ENCODE peak calls at places on chromosomes 3 and 15, in nine cellular contexts. V, I, O, X, S, E, A, Q and Y are unnamed samples.
A peak's percentile ranks its signal among the peaks of the same experiment; 100 is the strongest.

GRCh38 chr3:73401058-73401457 is 223.7 kb downstream of the PDZRN3 start:
- DNase-seq in O (no peak), X (no peak), Q (no peak), A (no peak), I (no peak), V (no peak), S (no peak), E (no peak), Y (no peak)

GRCh38 chr15:64443747-64444621 is 16.4 kb upstream of the ZNF609 start:
- DNase-seq in Q (no peak), E (no peak), X (peak; percentile 10), O (no peak), A (no peak), I (no peak), S (no peak), V (peak; percentile 54), Y (no peak)

GRCh38 chr3:16618721-16619120 is 13.5 kb upstream of the DAZL start:
- DNase-seq in S (no peak), X (no peak), Q (no peak), O (no peak), E (no peak), A (no peak), V (no peak), I (no peak), Y (no peak)

GRCh38 chr3:106341090-106341489 is 472.3 kb upstream of the CBLB start:
- DNase-seq in S (no peak), A (no peak), X (no peak), I (no peak), O (no peak), E (no peak), V (no peak), Q (no peak), Y (no peak)

GRCh38 chr3:141709126-141709770 is 28.9 kb upstream of the RNF7 start:
- DNase-seq in I (no peak), X (no peak), V (no peak), E (no peak), O (no peak), Q (no peak), S (no peak), A (no peak), Y (no peak)

GRCh38 chr15:74618841-74619596 is 3.4 kb downstream of the CLK3 start:
- DNase-seq in E (no peak), A (no peak), O (no peak), I (no peak), X (peak; percentile 59), Q (no peak), S (no peak), V (no peak), Y (no peak)

GRCh38 chr3:53016236-53016635 is 29.6 kb downstream of the SFMBT1 start:
- DNase-seq in Q (no peak), S (no peak), A (no peak), O (no peak), V (no peak), E (no peak), X (no peak), I (no peak), Y (no peak)

GRCh38 chr15:82535566-82536408 is 4.5 kb downstream of the RPS17 start:
- DNase-seq in A (no peak), O (no peak), I (no peak), V (no peak), Q (no peak), E (no peak), X (peak; percentile 58), S (no peak), Y (no peak)

GRCh38 chr15:52738311-52738710 is 51.8 kb downstream of the ONECUT1 start:
- DNase-seq in V (no peak), I (no peak), X (no peak), S (no peak), Q (no peak), E (no peak), A (no peak), O (no peak), Y (no peak)

GRCh38 chr15:77393471-77393840 is 26.4 kb downstream of the PEAK1 start:
- DNase-seq in S (no peak), I (no peak), E (no peak), A (no peak), Q (no peak), V (no peak), O (no peak), X (no peak), Y (no peak)

GRCh38 chr3:141960731-141961130 is 84.3 kb downstream of the ATP1B3 start:
- DNase-seq in Q (no peak), X (no peak), A (no peak), V (no peak), S (no peak), I (no peak), O (no peak), E (no peak), Y (no peak)

GRCh38 chr15:38560456-38560926 is 4.1 kb downstream of the RASGRP1 start:
- DNase-seq in S (no peak), O (no peak), V (no peak), I (no peak), Q (no peak), E (no peak), X (no peak), A (no peak), Y (no peak)

GRCh38 chr3:57518276-57518914 is 25.7 kb downstream of the DNAH12 start:
- DNase-seq in O (no peak), A (no peak), E (no peak), S (no peak), Q (no peak), V (no peak), X (no peak), I (no peak), Y (no peak)

GRCh38 chr3:124407260-124407659 is 323.0 kb upstream of the UMPS start:
- DNase-seq in Q (no peak), I (no peak), E (no peak), O (no peak), A (no peak), V (no peak), S (no peak), X (no peak), Y (no peak)

GRCh38 chr15:61598655-61599054 is 369.6 kb upstream of the RORA start:
- DNase-seq in A (no peak), S (no peak), X (no peak), V (no peak), O (no peak), I (no peak), Q (no peak), E (no peak), Y (no peak)

GRCh38 chr15:81897011-81897677 is 148.7 kb downstream of the MEX3B start:
- DNase-seq in Q (no peak), A (no peak), X (no peak), E (no peak), O (no peak), V (no peak), I (no peak), S (no peak), Y (no peak)

GRCh38 chr3:48989126-48989795 is 780 bp upstream of the P4HTM start:
- DNase-seq in V (no peak), Q (no peak), A (no peak), E (no peak), O (no peak), I (no peak), S (no peak), X (no peak), Y (peak; percentile 66)
- TF ChIP-seq POLR2AphosphoS5 in V (no peak), Q (no peak), A (no peak), E (no peak), O (no peak), I (no peak), S (no peak), X (no peak), Y (no peak)

GRCh38 chr3:112561085-112561692 is 573 bp downstream of the ATG3 start:
- DNase-seq in X (peak; percentile 66), V (peak; percentile 47), O (peak; percentile 35), E (no peak), Q (peak; percentile 38), S (peak; percentile 80), A (peak; percentile 96), I (peak; percentile 52), Y (peak; percentile 76)
- TF ChIP-seq POLR2A in X (peak; percentile 53), V (no peak), O (no peak), E (peak; percentile 55), Q (no peak), S (no peak), A (no peak), I (no peak), Y (no peak)

GRCh38 chr3:177830411-177830849 is 633.1 kb upstream of the TBL1XR1 start:
- DNase-seq in I (no peak), O (no peak), V (peak; percentile 46), A (no peak), X (no peak), E (no peak), Q (no peak), S (no peak), Y (no peak)

GRCh38 chr3:177824841-177825240 is 627.6 kb upstream of the TBL1XR1 start:
- DNase-seq in S (no peak), E (no peak), A (no peak), V (no peak), I (no peak), Q (no peak), O (no peak), X (no peak), Y (no peak)

GRCh38 chr3:177824190-177824786 is 627.0 kb upstream of the TBL1XR1 start:
- DNase-seq in A (no peak), I (no peak), E (no peak), S (peak; percentile 32), V (peak; percentile 64), X (peak; percentile 93), Q (no peak), O (no peak), Y (peak; percentile 70)

GRCh38 chr3:177826253-177826652 is 629.0 kb upstream of the TBL1XR1 start:
- DNase-seq in S (no peak), A (peak; percentile 30), O (no peak), E (no peak), Q (no peak), I (no peak), V (no peak), X (no peak), Y (no peak)

DNA sequence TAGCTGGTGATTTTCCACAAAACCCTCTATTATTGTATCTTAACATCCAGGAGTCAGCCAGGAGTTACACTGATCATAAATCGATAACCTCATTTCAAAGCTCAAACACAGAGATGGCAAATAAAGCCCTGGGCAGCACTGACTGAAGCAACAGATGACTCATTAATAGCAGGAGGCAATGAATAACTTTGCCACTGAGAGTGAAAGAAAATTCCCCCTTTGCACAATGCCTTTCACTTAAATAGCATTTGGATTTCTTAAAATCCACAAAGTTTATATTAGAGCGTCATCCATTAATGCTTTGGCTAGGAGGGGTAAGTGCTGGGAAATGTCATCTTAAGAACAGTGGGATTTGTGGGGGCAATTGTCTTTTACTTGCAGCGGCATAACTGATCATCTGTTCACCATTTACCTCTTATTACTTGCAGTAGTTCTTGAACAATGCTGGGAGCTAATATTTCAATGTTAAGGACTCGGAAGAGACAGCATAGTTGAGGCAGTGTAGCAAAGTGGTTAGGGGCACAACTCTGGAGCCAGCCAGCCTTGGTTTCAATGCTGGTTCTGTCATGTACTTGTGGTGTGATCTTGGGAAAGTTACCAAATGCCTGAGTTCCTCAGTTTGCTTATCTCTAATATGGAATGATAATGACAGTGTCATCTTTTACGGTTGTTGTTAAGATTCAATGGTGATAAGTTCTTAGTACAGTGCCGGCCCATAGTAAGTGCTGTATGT is 630.4 kb upstream of the TBL1XR1 start:
- DNase-seq in O (no peak), I (no peak), A (no peak), E (no peak), V (no peak), S (no peak), X (peak; percentile 95), Q (no peak), Y (no peak)
- TF ChIP-seq POLR2AphosphoS5 in O (no peak), I (no peak), A (no peak), E (no peak), V (peak; percentile 56), S (no peak), X (no peak), Q (no peak), Y (no peak)

GRCh38 chr3:49903451-49904424 is at the start of gene MST1R:
- DNase-seq in Q (peak; percentile 92), S (peak; percentile 94), E (peak; percentile 76), A (peak; percentile 98), O (peak; percentile 95), I (peak; percentile 83), V (peak; percentile 74), X (peak; percentile 27), Y (peak; percentile 81)
- TF ChIP-seq POLR2A in Q (no peak), S (peak; percentile 97), E (no peak), A (peak; percentile 84), O (peak; percentile 52), I (no peak), V (peak; percentile 76), X (no peak), Y (no peak)